ENCODE peak calls at places on chromosomes 11 and 22, in eight cellular contexts. One of them, this sample, is unnamed.

GRCh38 chr22:20776624-20777405 is 2.9 kb downstream of the SERPIND1 start:
- DNase-seq in psoas muscle: no peak
- DNase-seq in transverse colon: no peak
- DNase-seq in ovary: no peak
- DNase-seq in left lung: no peak
- DNase-seq in prostate gland: peak; percentile 27
- DNase-seq in CD8-positive, alpha-beta T cell: no peak
- DNase-seq in kidney: no peak
- DNase-seq in this sample: no peak

GRCh38 chr11:83661491-83662350 is 375.6 kb upstream of the CCDC90B start:
- DNase-seq in psoas muscle: no peak
- DNase-seq in transverse colon: no peak
- DNase-seq in ovary: no peak
- DNase-seq in left lung: no peak
- DNase-seq in prostate gland: no peak
- DNase-seq in CD8-positive, alpha-beta T cell: no peak
- DNase-seq in kidney: no peak
- DNase-seq in this sample: no peak

GRCh38 chr11:73566977-73567755 is 30.7 kb downstream of the FAM168A start:
- DNase-seq in psoas muscle: no peak
- DNase-seq in transverse colon: no peak
- DNase-seq in ovary: no peak
- DNase-seq in left lung: no peak
- DNase-seq in prostate gland: no peak
- DNase-seq in CD8-positive, alpha-beta T cell: no peak
- DNase-seq in kidney: no peak
- DNase-seq in this sample: no peak

GRCh38 chr11:130940706-130941105 is 24.4 kb upstream of the SNX19 start:
- DNase-seq in psoas muscle: no peak
- DNase-seq in transverse colon: no peak
- DNase-seq in ovary: no peak
- DNase-seq in left lung: no peak
- DNase-seq in prostate gland: no peak
- DNase-seq in CD8-positive, alpha-beta T cell: no peak
- DNase-seq in kidney: no peak
- DNase-seq in this sample: no peak

GRCh38 chr11:94201004-94201465 is 72.4 kb downstream of the PANX1 start:
- DNase-seq in psoas muscle: no peak
- DNase-seq in transverse colon: no peak
- DNase-seq in ovary: no peak
- DNase-seq in left lung: no peak
- DNase-seq in prostate gland: no peak
- DNase-seq in CD8-positive, alpha-beta T cell: no peak
- DNase-seq in kidney: no peak
- DNase-seq in this sample: no peak

GRCh38 chr22:32364210-32364609 is 6.5 kb downstream of the RFPL3 start:
- DNase-seq in psoas muscle: no peak
- DNase-seq in transverse colon: no peak
- DNase-seq in ovary: no peak
- DNase-seq in left lung: no peak
- DNase-seq in prostate gland: no peak
- DNase-seq in CD8-positive, alpha-beta T cell: no peak
- DNase-seq in kidney: no peak
- DNase-seq in this sample: no peak

GRCh38 chr22:45563362-45564040 is 60.8 kb downstream of the FBLN1 start:
- DNase-seq in psoas muscle: no peak
- DNase-seq in transverse colon: no peak
- DNase-seq in ovary: no peak
- DNase-seq in left lung: no peak
- DNase-seq in prostate gland: no peak
- DNase-seq in CD8-positive, alpha-beta T cell: no peak
- DNase-seq in kidney: peak; percentile 46
- DNase-seq in this sample: no peak

GRCh38 chr11:118961591-118961990 is 5.5 kb downstream of the UPK2 start:
- DNase-seq in psoas muscle: no peak
- DNase-seq in transverse colon: peak; percentile 33
- DNase-seq in ovary: no peak
- DNase-seq in left lung: no peak
- DNase-seq in prostate gland: no peak
- DNase-seq in CD8-positive, alpha-beta T cell: no peak
- DNase-seq in kidney: no peak
- DNase-seq in this sample: no peak

GRCh38 chr22:22578702-22579424 is 19.8 kb upstream of the PRAME start:
- DNase-seq in psoas muscle: peak; percentile 21
- DNase-seq in transverse colon: no peak
- DNase-seq in ovary: no peak
- DNase-seq in left lung: no peak
- DNase-seq in prostate gland: no peak
- DNase-seq in CD8-positive, alpha-beta T cell: no peak
- DNase-seq in kidney: peak; percentile 87
- DNase-seq in this sample: no peak

GRCh38 chr11:88326112-88326511 is 11.4 kb downstream of the CTSC start:
- DNase-seq in psoas muscle: no peak
- DNase-seq in transverse colon: no peak
- DNase-seq in ovary: no peak
- DNase-seq in left lung: no peak
- DNase-seq in prostate gland: no peak
- DNase-seq in CD8-positive, alpha-beta T cell: no peak
- DNase-seq in kidney: no peak
- DNase-seq in this sample: no peak

GRCh38 chr11:46346886-46347636 is at the start of gene DGKZ:
- DNase-seq in psoas muscle: peak; percentile 87
- DNase-seq in transverse colon: peak; percentile 90
- DNase-seq in ovary: peak; percentile 94
- DNase-seq in left lung: peak; percentile 87
- DNase-seq in prostate gland: peak; percentile 87
- DNase-seq in CD8-positive, alpha-beta T cell: peak; percentile 87
- DNase-seq in kidney: peak; percentile 95
- DNase-seq in this sample: peak; percentile 86

GRCh38 chr11:29063630-29064361 is 953.0 kb downstream of the KCNA4 start:
- DNase-seq in psoas muscle: no peak
- DNase-seq in transverse colon: no peak
- DNase-seq in ovary: no peak
- DNase-seq in left lung: no peak
- DNase-seq in prostate gland: no peak
- DNase-seq in CD8-positive, alpha-beta T cell: no peak
- DNase-seq in kidney: no peak
- DNase-seq in this sample: no peak

GRCh38 chr22:46694423-46695170 is 43.5 kb downstream of the CERK start:
- DNase-seq in psoas muscle: no peak
- DNase-seq in transverse colon: no peak
- DNase-seq in ovary: no peak
- DNase-seq in left lung: no peak
- DNase-seq in prostate gland: no peak
- DNase-seq in CD8-positive, alpha-beta T cell: no peak
- DNase-seq in kidney: no peak
- DNase-seq in this sample: no peak

GRCh38 chr22:46695346-46696224 is 42.5 kb downstream of the CERK start:
- DNase-seq in psoas muscle: no peak
- DNase-seq in transverse colon: no peak
- DNase-seq in ovary: no peak
- DNase-seq in left lung: no peak
- DNase-seq in prostate gland: no peak
- DNase-seq in CD8-positive, alpha-beta T cell: no peak
- DNase-seq in kidney: no peak
- DNase-seq in this sample: no peak

GRCh38 chr22:46697811-46698515 is 40.1 kb downstream of the CERK start:
- DNase-seq in psoas muscle: no peak
- DNase-seq in transverse colon: no peak
- DNase-seq in ovary: no peak
- DNase-seq in left lung: no peak
- DNase-seq in prostate gland: no peak
- DNase-seq in CD8-positive, alpha-beta T cell: no peak
- DNase-seq in kidney: no peak
- DNase-seq in this sample: no peak

GRCh38 chr22:46696614-46697013 is 41.4 kb downstream of the CERK start:
- DNase-seq in psoas muscle: no peak
- DNase-seq in transverse colon: no peak
- DNase-seq in ovary: no peak
- DNase-seq in left lung: no peak
- DNase-seq in prostate gland: no peak
- DNase-seq in CD8-positive, alpha-beta T cell: no peak
- DNase-seq in kidney: no peak
- DNase-seq in this sample: no peak

DNA sequence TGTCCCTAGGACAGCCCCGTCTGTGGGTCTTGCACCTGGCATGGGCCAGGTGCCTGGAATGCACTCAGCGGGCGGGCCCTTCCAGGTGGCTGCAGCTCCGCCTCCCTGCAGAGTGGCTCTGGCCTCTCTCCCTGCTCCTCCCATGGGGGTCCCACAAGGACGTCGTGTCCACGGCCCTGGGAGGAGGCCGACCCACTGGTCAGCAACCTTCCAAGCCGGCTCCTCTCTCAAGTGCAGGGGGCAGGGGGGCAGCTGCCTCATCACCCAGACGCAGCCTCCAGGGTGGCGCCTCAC is 41.9 kb downstream of the CERK start:
- DNase-seq in psoas muscle: no peak
- DNase-seq in transverse colon: no peak
- DNase-seq in ovary: no peak
- DNase-seq in left lung: no peak
- DNase-seq in prostate gland: no peak
- DNase-seq in CD8-positive, alpha-beta T cell: no peak
- DNase-seq in kidney: no peak
- DNase-seq in this sample: no peak
- H3K36me3 ChIP-seq in psoas muscle: peaks cover 99% of the 10 kb centered on the region
- H3K36me3 ChIP-seq in transverse colon: peaks cover 67% of the 10 kb centered on the region
- H3K36me3 ChIP-seq in ovary: no peaks in the 10 kb centered on the region
- H3K36me3 ChIP-seq in left lung: peaks cover 100% of the 10 kb centered on the region
- H3K36me3 ChIP-seq in prostate gland: peaks cover 13% of the 10 kb centered on the region
- H3K36me3 ChIP-seq in CD8-positive, alpha-beta T cell: peaks cover 73% of the 10 kb centered on the region
- H3K36me3 ChIP-seq in kidney: peaks cover 42% of the 10 kb centered on the region
- H3K36me3 ChIP-seq in this sample: no peaks in the 10 kb centered on the region

DNA sequence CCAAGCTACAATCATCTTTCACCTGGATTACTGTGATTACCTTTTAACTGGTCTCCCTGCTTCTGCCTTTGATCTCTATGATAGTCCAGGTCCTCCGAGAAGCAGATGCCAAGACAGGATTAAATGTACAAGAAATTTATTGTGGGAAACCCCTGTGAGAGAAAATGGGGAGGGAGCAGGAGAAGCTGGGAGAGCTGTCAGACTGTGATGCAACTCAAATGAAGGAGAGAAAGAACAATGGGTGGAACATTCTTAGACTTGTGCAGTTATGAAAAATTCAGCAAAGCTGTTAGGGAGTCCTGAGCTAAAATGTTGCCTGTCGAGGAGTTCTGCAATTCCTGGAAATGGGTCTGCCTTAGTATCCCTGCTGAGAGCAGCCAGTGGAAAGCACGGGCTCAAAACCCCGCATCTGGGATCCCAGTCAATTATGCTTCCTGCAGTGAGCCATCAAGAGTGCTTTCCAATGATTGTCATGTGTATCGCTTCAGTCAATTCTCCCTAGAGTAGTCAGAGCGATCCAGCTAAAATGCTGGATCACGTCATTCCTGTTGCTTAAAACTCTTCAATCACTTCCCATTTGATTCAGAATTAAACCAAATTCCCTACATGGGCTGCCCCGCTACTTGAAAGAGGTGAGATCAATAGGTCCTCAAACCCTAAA is 16.5 kb upstream of the CSTF3 start:
- DNase-seq in psoas muscle: no peak
- DNase-seq in transverse colon: no peak
- DNase-seq in ovary: no peak
- DNase-seq in left lung: no peak
- DNase-seq in prostate gland: no peak
- DNase-seq in CD8-positive, alpha-beta T cell: no peak
- DNase-seq in kidney: no peak
- DNase-seq in this sample: no peak
- H3K4me3 ChIP-seq in psoas muscle: no peak overlapping the region
- H3K4me3 ChIP-seq in transverse colon: no peak overlapping the region
- H3K4me3 ChIP-seq in ovary: no peak overlapping the region
- H3K4me3 ChIP-seq in left lung: no peak overlapping the region
- H3K4me3 ChIP-seq in prostate gland: no peak overlapping the region
- H3K4me3 ChIP-seq in CD8-positive, alpha-beta T cell: no peak overlapping the region
- H3K4me3 ChIP-seq in kidney: no peak overlapping the region
- H3K4me3 ChIP-seq in this sample: no peak overlapping the region

GRCh38 chr22:42633013-42633412 is 7.4 kb downstream of the ATP5MGL start:
- DNase-seq in psoas muscle: no peak
- DNase-seq in transverse colon: no peak
- DNase-seq in ovary: no peak
- DNase-seq in left lung: no peak
- DNase-seq in prostate gland: no peak
- DNase-seq in CD8-positive, alpha-beta T cell: no peak
- DNase-seq in kidney: no peak
- DNase-seq in this sample: no peak

GRCh38 chr22:42635531-42635930 is 4.9 kb downstream of the ATP5MGL start:
- DNase-seq in psoas muscle: peak; percentile 89
- DNase-seq in transverse colon: peak; percentile 55
- DNase-seq in ovary: no peak
- DNase-seq in left lung: peak; percentile 67
- DNase-seq in prostate gland: no peak
- DNase-seq in CD8-positive, alpha-beta T cell: no peak
- DNase-seq in kidney: no peak
- DNase-seq in this sample: no peak

GRCh38 chr22:42630901-42631602 is 9.3 kb downstream of the ATP5MGL start:
- DNase-seq in psoas muscle: no peak
- DNase-seq in transverse colon: no peak
- DNase-seq in ovary: no peak
- DNase-seq in left lung: no peak
- DNase-seq in prostate gland: no peak
- DNase-seq in CD8-positive, alpha-beta T cell: no peak
- DNase-seq in kidney: no peak
- DNase-seq in this sample: no peak

GRCh38 chr22:42630211-42630610 is 10.2 kb downstream of the ATP5MGL start:
- DNase-seq in psoas muscle: no peak
- DNase-seq in transverse colon: no peak
- DNase-seq in ovary: no peak
- DNase-seq in left lung: no peak
- DNase-seq in prostate gland: no peak
- DNase-seq in CD8-positive, alpha-beta T cell: no peak
- DNase-seq in kidney: no peak
- DNase-seq in this sample: no peak

GRCh38 chr22:42632096-42632495 is 8.3 kb downstream of the ATP5MGL start:
- DNase-seq in psoas muscle: no peak
- DNase-seq in transverse colon: no peak
- DNase-seq in ovary: no peak
- DNase-seq in left lung: no peak
- DNase-seq in prostate gland: no peak
- DNase-seq in CD8-positive, alpha-beta T cell: no peak
- DNase-seq in kidney: no peak
- DNase-seq in this sample: no peak
- H3K36me3 ChIP-seq in psoas muscle: peaks cover 85% of the 10 kb centered on the region
- H3K36me3 ChIP-seq in transverse colon: peaks cover 27% of the 10 kb centered on the region
- H3K36me3 ChIP-seq in ovary: no peaks in the 10 kb centered on the region
- H3K36me3 ChIP-seq in left lung: peaks cover 97% of the 10 kb centered on the region
- H3K36me3 ChIP-seq in prostate gland: peaks cover 12% of the 10 kb centered on the region
- H3K36me3 ChIP-seq in CD8-positive, alpha-beta T cell: peaks cover 26% of the 10 kb centered on the region
- H3K36me3 ChIP-seq in kidney: peaks cover 37% of the 10 kb centered on the region
- H3K36me3 ChIP-seq in this sample: no peaks in the 10 kb centered on the region

DNA sequence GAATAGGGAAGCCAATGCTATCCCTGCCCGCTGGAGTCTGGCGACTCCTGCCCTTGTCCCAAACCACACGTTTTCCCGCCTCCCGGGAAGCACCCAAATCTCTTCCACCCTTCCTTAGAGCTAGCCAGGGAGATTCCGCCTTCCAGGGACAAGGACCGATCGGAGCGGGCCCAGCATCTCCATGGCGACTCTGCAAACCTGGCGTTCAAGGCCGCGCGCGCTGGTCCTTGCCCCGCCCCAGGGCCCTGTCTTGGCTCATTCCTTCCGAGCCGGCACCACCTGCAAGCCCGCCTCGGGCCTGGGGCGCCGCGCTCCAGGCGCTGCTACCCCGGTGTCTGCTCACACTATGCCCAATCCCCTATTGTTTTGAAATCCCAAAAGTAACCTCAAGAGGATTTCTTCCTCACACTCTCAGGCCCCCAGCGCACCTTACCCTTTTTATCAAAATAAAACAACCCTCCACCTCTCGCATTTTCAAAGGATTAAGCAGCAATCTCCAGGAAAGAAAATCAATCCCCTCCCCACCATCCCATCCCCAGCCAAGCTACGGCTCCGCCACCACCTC is 994 bp downstream of the SLC1A2 start:
- DNase-seq in psoas muscle: no peak
- DNase-seq in transverse colon: no peak
- DNase-seq in ovary: no peak
- DNase-seq in left lung: no peak
- DNase-seq in prostate gland: no peak
- DNase-seq in CD8-positive, alpha-beta T cell: no peak
- DNase-seq in kidney: no peak
- DNase-seq in this sample: no peak
- H3K4me3 ChIP-seq in psoas muscle: peak overlapping the region; percentile 63
- H3K4me3 ChIP-seq in transverse colon: no peak overlapping the region
- H3K4me3 ChIP-seq in ovary: peak overlapping the region; percentile 29
- H3K4me3 ChIP-seq in left lung: peak overlapping the region; percentile 38
- H3K4me3 ChIP-seq in prostate gland: peak overlapping the region; percentile 26
- H3K4me3 ChIP-seq in CD8-positive, alpha-beta T cell: no peak overlapping the region
- H3K4me3 ChIP-seq in kidney: no peak overlapping the region
- H3K4me3 ChIP-seq in this sample: no peak overlapping the region

This sample was measured in testis.